ENCODE peak calls at places on chromosomes 4 and X, in five cellular contexts. One of them, this sample, is unnamed.

GRCh38 chr4:85784348-85784747 is 309.4 kb downstream of the ARHGAP24 start:
- DNase-seq in astrocyte of the spinal cord: no peak
- DNase-seq in ascending aorta: no peak
- DNase-seq in endodermal cell: no peak
- DNase-seq in foreskin fibroblast: peak
- DNase-seq in this sample: no peak

GRCh38 chr4:165715989-165716388 is 157.0 kb upstream of the TLL1 start:
- DNase-seq in foreskin fibroblast: no peak
- DNase-seq in endodermal cell: no peak
- DNase-seq in ascending aorta: no peak
- DNase-seq in astrocyte of the spinal cord: peak
- DNase-seq in this sample: no peak

GRCh38 chr4:122458625-122459024 is 2.1 kb upstream of the IL2 start:
- DNase-seq in ascending aorta: no peak
- DNase-seq in foreskin fibroblast: peak
- DNase-seq in astrocyte of the spinal cord: peak
- DNase-seq in endodermal cell: peak
- DNase-seq in this sample: no peak

GRCh38 chrX:121333942-121334341 is 286.5 kb downstream of the GLUD2 start:
- DNase-seq in ascending aorta: no peak
- DNase-seq in foreskin fibroblast: peak
- DNase-seq in endodermal cell: no peak
- DNase-seq in astrocyte of the spinal cord: no peak
- DNase-seq in this sample: no peak

GRCh38 chr4:7933631-7934510 is 5.8 kb downstream of the AFAP1 start:
- DNase-seq in astrocyte of the spinal cord: no peak
- DNase-seq in endodermal cell: no peak
- DNase-seq in ascending aorta: no peak
- DNase-seq in foreskin fibroblast: no peak
- DNase-seq in this sample: no peak

GRCh38 chrX:104315555-104315954 is 60.8 kb upstream of the ESX1 start:
- DNase-seq in ascending aorta: no peak
- DNase-seq in endodermal cell: no peak
- DNase-seq in astrocyte of the spinal cord: peak
- DNase-seq in foreskin fibroblast: peak
- DNase-seq in this sample: no peak

GRCh38 chrX:275967-276587 is 5.1 kb upstream of the PLCXD1 start:
- DNase-seq in ascending aorta: peak
- DNase-seq in astrocyte of the spinal cord: peak
- DNase-seq in foreskin fibroblast: peak
- DNase-seq in endodermal cell: peak
- DNase-seq in this sample: no peak

GRCh38 chrX:7076245-7076661 is 71.3 kb upstream of the STS start:
- DNase-seq in astrocyte of the spinal cord: no peak
- DNase-seq in ascending aorta: no peak
- DNase-seq in endodermal cell: no peak
- DNase-seq in foreskin fibroblast: no peak
- DNase-seq in this sample: no peak

GRCh38 chrX:150429577-150429976 is 66.5 kb downstream of the MAMLD1 start:
- DNase-seq in astrocyte of the spinal cord: peak
- DNase-seq in foreskin fibroblast: peak
- DNase-seq in endodermal cell: no peak
- DNase-seq in ascending aorta: no peak
- DNase-seq in this sample: no peak

GRCh38 chr4:112550728-112551127 is 34.7 kb upstream of the NEUROG2 start:
- DNase-seq in astrocyte of the spinal cord: peak
- DNase-seq in endodermal cell: no peak
- DNase-seq in foreskin fibroblast: peak
- DNase-seq in ascending aorta: no peak
- DNase-seq in this sample: no peak

GRCh38 chr4:125041372-125041930 is 273.3 kb upstream of the FAT4 start:
- DNase-seq in astrocyte of the spinal cord: peak
- DNase-seq in endodermal cell: no peak
- DNase-seq in ascending aorta: no peak
- DNase-seq in foreskin fibroblast: no peak
- DNase-seq in this sample: peak

DNA sequence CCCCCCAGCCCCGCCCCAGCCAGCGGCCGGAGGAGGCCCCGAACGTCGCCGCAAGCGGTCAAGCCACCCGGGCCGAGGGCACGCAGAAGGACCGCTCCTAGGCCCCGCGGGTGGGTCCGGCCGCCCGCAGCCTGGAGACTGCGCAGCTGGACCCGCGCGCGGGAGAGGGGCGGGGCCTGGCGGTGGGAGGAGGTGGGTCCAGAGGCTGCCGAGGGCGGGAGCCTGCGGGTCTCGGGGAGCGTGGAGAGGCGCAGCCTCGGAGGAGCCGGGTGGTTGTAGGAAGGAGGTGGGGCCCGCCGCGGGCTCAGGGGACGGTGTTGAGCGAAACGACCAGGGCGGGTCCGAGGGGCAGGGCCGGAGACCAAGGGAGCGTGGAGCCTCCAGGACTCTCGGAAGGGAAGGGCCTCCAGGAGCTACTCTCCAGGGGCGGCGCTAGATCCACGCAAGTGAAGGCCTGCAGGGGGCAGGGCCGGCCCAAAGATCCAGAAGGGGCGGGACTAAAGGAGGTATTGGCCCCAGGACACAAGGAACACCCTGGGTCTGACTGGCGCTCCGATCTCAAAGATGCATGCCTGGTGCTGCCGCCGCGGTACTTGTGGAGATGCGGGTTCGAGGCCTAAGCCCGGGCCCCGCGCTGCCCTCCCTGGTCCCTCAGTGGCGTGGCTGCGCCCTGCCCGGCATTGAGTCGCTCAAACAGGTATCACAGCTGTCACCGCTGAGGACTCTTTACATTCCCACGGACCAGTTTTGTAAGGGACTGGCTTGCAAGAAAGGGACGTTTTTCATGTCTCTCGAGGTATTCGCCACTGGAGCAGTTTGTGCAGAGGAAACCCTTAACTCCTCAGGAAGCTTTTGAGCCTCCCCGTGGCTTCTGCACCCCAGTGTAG is 5.9 kb downstream of the TIMM17B start:
- DNase-seq in ascending aorta: peak
- DNase-seq in astrocyte of the spinal cord: peak
- DNase-seq in foreskin fibroblast: peak
- DNase-seq in endodermal cell: peak
- DNase-seq in this sample: peak
- TF ChIP-seq CTCF in ascending aorta: peak
- TF ChIP-seq CTCF in astrocyte of the spinal cord: peak
- TF ChIP-seq CTCF in foreskin fibroblast: peak
- TF ChIP-seq CTCF in endodermal cell: peak
- TF ChIP-seq CTCF in this sample: peak

GRCh38 chr4:184553891-184554290 is 79.5 kb upstream of the IRF2 start:
- DNase-seq in ascending aorta: no peak
- DNase-seq in astrocyte of the spinal cord: no peak
- DNase-seq in foreskin fibroblast: no peak
- DNase-seq in endodermal cell: peak
- DNase-seq in this sample: no peak
- TF ChIP-seq CTCF in ascending aorta: no peak
- TF ChIP-seq CTCF in astrocyte of the spinal cord: no peak
- TF ChIP-seq CTCF in foreskin fibroblast: no peak
- TF ChIP-seq CTCF in endodermal cell: peak
- TF ChIP-seq CTCF in this sample: no peak

DNA sequence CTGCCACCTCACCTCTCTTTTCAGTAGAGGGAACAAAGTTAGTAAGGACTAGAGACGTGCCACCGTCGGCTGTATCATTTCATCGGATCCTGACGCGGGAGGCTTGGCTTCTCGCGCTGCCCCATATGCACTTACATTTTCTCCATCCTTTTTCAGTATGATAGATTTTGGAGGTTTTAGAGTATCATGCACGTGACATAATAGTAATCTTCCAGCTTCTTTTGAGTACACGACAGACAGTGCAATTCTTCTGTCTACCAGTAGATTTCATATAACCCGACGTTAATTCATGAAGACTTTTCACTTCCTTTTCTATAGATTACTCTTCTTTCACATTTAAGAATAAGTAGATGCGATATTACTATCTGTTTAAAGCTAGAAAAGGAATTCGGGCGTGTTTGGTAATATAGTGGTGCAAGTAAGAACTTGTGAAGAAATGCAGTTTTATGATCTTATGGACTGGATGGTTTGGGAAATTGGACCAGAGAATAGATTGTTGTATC is 995 bp downstream of the CDS1 start:
- DNase-seq in ascending aorta: no peak
- DNase-seq in astrocyte of the spinal cord: no peak
- DNase-seq in endodermal cell: no peak
- DNase-seq in foreskin fibroblast: peak
- DNase-seq in this sample: no peak
- TF ChIP-seq CTCF in ascending aorta: no peak
- TF ChIP-seq CTCF in astrocyte of the spinal cord: no peak
- TF ChIP-seq CTCF in endodermal cell: no peak
- TF ChIP-seq CTCF in foreskin fibroblast: no peak
- TF ChIP-seq CTCF in this sample: no peak

GRCh38 chr4:70739496-70740337 is 18.0 kb downstream of the RUFY3 start:
- DNase-seq in foreskin fibroblast: no peak
- DNase-seq in endodermal cell: no peak
- DNase-seq in ascending aorta: no peak
- DNase-seq in astrocyte of the spinal cord: no peak
- DNase-seq in this sample: no peak
- TF ChIP-seq CTCF in foreskin fibroblast: no peak
- TF ChIP-seq CTCF in endodermal cell: no peak
- TF ChIP-seq CTCF in ascending aorta: no peak
- TF ChIP-seq CTCF in astrocyte of the spinal cord: no peak
- TF ChIP-seq CTCF in this sample: no peak

DNA sequence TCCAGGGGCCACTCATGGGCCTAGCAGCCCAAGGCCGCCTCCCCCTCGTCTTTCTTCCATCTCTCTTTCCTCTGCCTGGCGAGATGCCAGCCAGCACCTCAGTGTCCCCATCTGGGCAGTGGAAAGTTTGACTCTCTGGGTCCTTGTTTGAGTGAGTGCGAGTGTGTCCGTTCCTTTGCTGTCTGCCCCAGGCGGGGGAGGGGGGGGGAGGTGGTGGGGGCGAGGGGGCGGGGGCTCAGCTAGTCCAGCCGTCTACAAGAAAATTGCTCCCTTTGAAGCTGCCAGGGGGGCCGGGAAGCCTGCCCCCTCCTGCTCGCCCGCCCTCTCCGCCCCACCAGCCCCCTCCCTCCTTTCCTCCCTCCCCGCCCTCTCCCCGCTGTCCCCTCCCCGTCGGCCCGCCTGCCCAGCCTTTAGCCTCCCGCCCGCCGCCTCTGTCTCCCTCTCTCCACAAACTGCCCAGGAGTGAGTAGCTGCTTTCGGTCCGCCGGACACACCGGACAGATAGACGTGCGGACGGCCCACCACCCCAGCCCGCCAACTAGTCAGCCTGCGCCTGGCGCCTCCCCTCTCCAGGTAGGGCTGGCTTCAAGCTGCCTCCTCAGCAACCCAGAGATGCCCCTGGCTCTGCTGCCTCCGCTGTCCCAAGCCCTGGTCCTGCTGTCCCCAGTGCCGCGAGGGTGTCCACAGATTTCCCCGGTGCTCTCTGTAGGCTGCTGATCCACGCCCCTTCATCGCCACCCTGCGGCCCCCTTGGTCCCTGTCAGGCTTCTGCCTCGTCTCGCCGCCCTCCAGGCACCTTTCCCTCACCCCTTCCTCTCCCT is at the start of gene BGN:
- DNase-seq in foreskin fibroblast: peak
- DNase-seq in endodermal cell: peak
- DNase-seq in astrocyte of the spinal cord: peak
- DNase-seq in ascending aorta: no peak
- DNase-seq in this sample: no peak
- TF ChIP-seq CTCF in foreskin fibroblast: peak
- TF ChIP-seq CTCF in endodermal cell: peak
- TF ChIP-seq CTCF in astrocyte of the spinal cord: peak
- TF ChIP-seq CTCF in ascending aorta: peak
- TF ChIP-seq CTCF in this sample: no peak

GRCh38 chrX:65667503-65668355 is at the start of gene MSN:
- DNase-seq in ascending aorta: no peak
- DNase-seq in foreskin fibroblast: peak
- DNase-seq in endodermal cell: peak
- DNase-seq in astrocyte of the spinal cord: peak
- DNase-seq in this sample: no peak
- TF ChIP-seq CTCF in ascending aorta: no peak
- TF ChIP-seq CTCF in foreskin fibroblast: peak
- TF ChIP-seq CTCF in endodermal cell: peak
- TF ChIP-seq CTCF in astrocyte of the spinal cord: peak
- TF ChIP-seq CTCF in this sample: peak